ENCODE peak calls at places on chromosomes 7 and 10, in four cellular contexts. One of them, this sample, is unnamed. For H3K4me1, the result is how much of the 10 kb centered on the place peaks cover.

GRCh38 chr10:3323865-3324498 is 151.4 kb upstream of the PITRM1 start:
- DNase-seq in heart left ventricle: no peak
- DNase-seq in A549: no peak
- DNase-seq in transverse colon: no peak
- DNase-seq in this sample: no peak

GRCh38 chr7:79786187-79786586 is 332.7 kb upstream of the MAGI2 start:
- DNase-seq in heart left ventricle: no peak
- DNase-seq in A549: no peak
- DNase-seq in transverse colon: no peak
- DNase-seq in this sample: no peak

GRCh38 chr7:106476751-106477150 is 184.2 kb downstream of the CCDC71L start:
- DNase-seq in heart left ventricle: no peak
- DNase-seq in A549: no peak
- DNase-seq in transverse colon: no peak
- DNase-seq in this sample: no peak

GRCh38 chr7:1316086-1316485 is 83.4 kb downstream of the UNCX start:
- DNase-seq in transverse colon: no peak
- DNase-seq in heart left ventricle: no peak
- DNase-seq in A549: no peak
- DNase-seq in this sample: no peak

GRCh38 chr10:58152698-58153263 is 114.9 kb downstream of the IPMK start:
- DNase-seq in A549: no peak
- DNase-seq in heart left ventricle: peak
- DNase-seq in transverse colon: peak
- DNase-seq in this sample: peak

GRCh38 chr10:106956216-106956915 is 208.1 kb downstream of the SORCS1 start:
- DNase-seq in transverse colon: no peak
- DNase-seq in heart left ventricle: no peak
- DNase-seq in A549: no peak
- DNase-seq in this sample: no peak

GRCh38 chr7:36148422-36149065 is 4.5 kb upstream of the EEPD1 start:
- DNase-seq in A549: no peak
- DNase-seq in heart left ventricle: no peak
- DNase-seq in transverse colon: no peak
- DNase-seq in this sample: no peak

GRCh38 chr7:98727146-98727709 is 110.1 kb downstream of the NPTX2 start:
- DNase-seq in A549: no peak
- DNase-seq in transverse colon: no peak
- DNase-seq in heart left ventricle: no peak
- DNase-seq in this sample: no peak

GRCh38 chr10:624605-625334 is 64.7 kb downstream of the DIP2C start:
- DNase-seq in heart left ventricle: peak
- DNase-seq in A549: no peak
- DNase-seq in transverse colon: peak
- DNase-seq in this sample: no peak

GRCh38 chr7:3157541-3158287 is 114.0 kb upstream of the CARD11 start:
- DNase-seq in A549: no peak
- DNase-seq in transverse colon: no peak
- DNase-seq in heart left ventricle: no peak
- DNase-seq in this sample: no peak

GRCh38 chr10:93485690-93486089 is 3.6 kb upstream of the MYOF start:
- DNase-seq in A549: no peak
- DNase-seq in transverse colon: no peak
- DNase-seq in heart left ventricle: no peak
- DNase-seq in this sample: no peak

GRCh38 chr7:102291056-102291915 is 4.6 kb downstream of the SH2B2 start:
- DNase-seq in A549: no peak
- DNase-seq in heart left ventricle: no peak
- DNase-seq in transverse colon: no peak
- DNase-seq in this sample: no peak

GRCh38 chr7:2709553-2710165 is 21.7 kb downstream of the AMZ1 start:
- DNase-seq in heart left ventricle: no peak
- DNase-seq in A549: peak
- DNase-seq in transverse colon: peak
- DNase-seq in this sample: peak

GRCh38 chr7:143296686-143297085 is 8.5 kb downstream of the CASP2 start:
- DNase-seq in heart left ventricle: no peak
- DNase-seq in A549: no peak
- DNase-seq in transverse colon: no peak
- DNase-seq in this sample: no peak

GRCh38 chr10:86359111-86359510 is 7.5 kb downstream of the GRID1 start:
- DNase-seq in A549: no peak
- DNase-seq in transverse colon: no peak
- DNase-seq in heart left ventricle: no peak
- DNase-seq in this sample: peak

GRCh38 chr7:127954371-127954770 is 76.9 kb downstream of the LRRC4 start:
- DNase-seq in transverse colon: no peak
- DNase-seq in A549: no peak
- DNase-seq in heart left ventricle: no peak
- DNase-seq in this sample: no peak

GRCh38 chr10:71649631-71650030 is 69.9 kb downstream of the C10orf105 start:
- DNase-seq in heart left ventricle: no peak
- DNase-seq in A549: no peak
- DNase-seq in transverse colon: no peak
- DNase-seq in this sample: no peak

GRCh38 chr10:36677170-36677768 is 448.1 kb upstream of the ANKRD30A start:
- DNase-seq in A549: no peak
- DNase-seq in heart left ventricle: no peak
- DNase-seq in transverse colon: no peak
- DNase-seq in this sample: no peak

GRCh38 chr10:102150970-102151773 is 1.0 kb upstream of the NOLC1 start:
- DNase-seq in A549: peak
- DNase-seq in transverse colon: no peak
- DNase-seq in heart left ventricle: no peak
- DNase-seq in this sample: no peak

GRCh38 chr10:63711866-63712716 is 190.9 kb downstream of the REEP3 start:
- DNase-seq in transverse colon: peak
- DNase-seq in heart left ventricle: peak
- DNase-seq in A549: peak
- DNase-seq in this sample: peak

GRCh38 chr10:77873558-77874380 is 52.8 kb downstream of the DLG5 start:
- DNase-seq in heart left ventricle: peak
- DNase-seq in A549: peak
- DNase-seq in transverse colon: peak
- DNase-seq in this sample: no peak

GRCh38 chr7:111159426-111159825 is 68.5 kb downstream of the LRRN3 start:
- DNase-seq in A549: no peak
- DNase-seq in transverse colon: no peak
- DNase-seq in heart left ventricle: no peak
- DNase-seq in this sample: no peak

GRCh38 chr7:54354436-54354835 is 187.7 kb upstream of the VSTM2A start:
- DNase-seq in heart left ventricle: no peak
- DNase-seq in transverse colon: no peak
- DNase-seq in A549: no peak
- DNase-seq in this sample: no peak

GRCh38 chr7:103532955-103533354 is 86.9 kb upstream of the SLC26A5 start:
- DNase-seq in transverse colon: no peak
- DNase-seq in A549: no peak
- DNase-seq in heart left ventricle: no peak
- DNase-seq in this sample: no peak

GRCh38 chr7:112866424-112866823 is 76.2 kb upstream of the TMEM168 start:
- DNase-seq in heart left ventricle: no peak
- DNase-seq in transverse colon: no peak
- DNase-seq in A549: no peak
- DNase-seq in this sample: no peak

GRCh38 chr7:29915481-29916215 is 74.0 kb downstream of the SCRN1 start:
- DNase-seq in A549: no peak
- DNase-seq in transverse colon: no peak
- DNase-seq in heart left ventricle: no peak
- DNase-seq in this sample: no peak

GRCh38 chr7:47653550-47654351 is 71.8 kb upstream of the TNS3 start:
- DNase-seq in heart left ventricle: no peak
- DNase-seq in transverse colon: no peak
- DNase-seq in A549: peak
- DNase-seq in this sample: no peak

GRCh38 chr10:1280436-1281401 is 224.5 kb downstream of the WDR37 start:
- DNase-seq in A549: no peak
- DNase-seq in heart left ventricle: no peak
- DNase-seq in transverse colon: no peak
- DNase-seq in this sample: no peak

GRCh38 chr7:15248514-15248913 is 313.3 kb downstream of the AGMO start:
- DNase-seq in heart left ventricle: no peak
- DNase-seq in A549: no peak
- DNase-seq in transverse colon: no peak
- DNase-seq in this sample: no peak

GRCh38 chr10:21304608-21305007 is 220.9 kb downstream of the SKIDA1 start:
- DNase-seq in A549: no peak
- DNase-seq in transverse colon: no peak
- DNase-seq in heart left ventricle: no peak
- DNase-seq in this sample: no peak

GRCh38 chr7:28595081-28595480 is 182.8 kb downstream of the CREB5 start:
- DNase-seq in transverse colon: no peak
- DNase-seq in A549: no peak
- DNase-seq in heart left ventricle: no peak
- DNase-seq in this sample: no peak

GRCh38 chr7:89887489-89887888 is 266.8 kb upstream of the STEAP1 start:
- DNase-seq in A549: no peak
- DNase-seq in heart left ventricle: no peak
- DNase-seq in transverse colon: no peak
- DNase-seq in this sample: no peak

GRCh38 chr7:23017303-23017702 is 3.4 kb upstream of the HYCC1 start:
- DNase-seq in heart left ventricle: no peak
- DNase-seq in A549: no peak
- DNase-seq in transverse colon: no peak
- DNase-seq in this sample: no peak

GRCh38 chr7:144057954-144058353 is 9.2 kb downstream of the OR2A5 start:
- DNase-seq in heart left ventricle: no peak
- DNase-seq in transverse colon: no peak
- DNase-seq in A549: peak
- DNase-seq in this sample: no peak

GRCh38 chr7:87574630-87575029 is 26.1 kb downstream of the ABCB1 start:
- DNase-seq in A549: no peak
- DNase-seq in transverse colon: no peak
- DNase-seq in heart left ventricle: no peak
- DNase-seq in this sample: no peak

GRCh38 chr10:107656932-107657331 is 492.4 kb upstream of the SORCS1 start:
- DNase-seq in A549: no peak
- DNase-seq in heart left ventricle: no peak
- DNase-seq in transverse colon: no peak
- DNase-seq in this sample: no peak

GRCh38 chr10:13787015-13787421 is 200.3 kb downstream of the PRPF18 start:
- DNase-seq in transverse colon: peak
- DNase-seq in heart left ventricle: no peak
- DNase-seq in A549: no peak
- DNase-seq in this sample: peak

GRCh38 chr7:42588876-42589275 is 323.0 kb downstream of the C7orf25 start:
- DNase-seq in transverse colon: no peak
- DNase-seq in A549: no peak
- DNase-seq in heart left ventricle: no peak
- DNase-seq in this sample: no peak
- TF ChIP-seq POLR2A in transverse colon: no peak
- TF ChIP-seq POLR2A in A549: no peak
- TF ChIP-seq POLR2A in heart left ventricle: no peak
- TF ChIP-seq POLR2A in this sample: no peak

GRCh38 chr10:17871036-17871435 is 61.9 kb downstream of the MRC1 start:
- DNase-seq in A549: no peak
- DNase-seq in heart left ventricle: no peak
- DNase-seq in transverse colon: no peak
- DNase-seq in this sample: no peak

GRCh38 chr10:17867056-17867455 is 57.9 kb downstream of the MRC1 start:
- DNase-seq in A549: no peak
- DNase-seq in transverse colon: no peak
- DNase-seq in heart left ventricle: no peak
- DNase-seq in this sample: no peak

GRCh38 chr10:17877121-17877520 is 68.0 kb downstream of the MRC1 start:
- DNase-seq in heart left ventricle: no peak
- DNase-seq in A549: no peak
- DNase-seq in transverse colon: no peak
- DNase-seq in this sample: no peak

GRCh38 chr10:17873946-17874345 is 64.8 kb downstream of the MRC1 start:
- DNase-seq in heart left ventricle: no peak
- DNase-seq in A549: no peak
- DNase-seq in transverse colon: no peak
- DNase-seq in this sample: no peak

GRCh38 chr10:17872191-17873091 is 63.3 kb downstream of the MRC1 start:
- DNase-seq in A549: no peak
- DNase-seq in transverse colon: peak
- DNase-seq in heart left ventricle: no peak
- DNase-seq in this sample: no peak
- TF ChIP-seq CTCF in A549: peak
- TF ChIP-seq CTCF in transverse colon: peak
- TF ChIP-seq CTCF in heart left ventricle: no peak
- TF ChIP-seq CTCF in this sample: no peak

GRCh38 chr10:123008379-123009104 is at the start of the genes ACADSB and IKZF5:
- DNase-seq in heart left ventricle: peak
- DNase-seq in transverse colon: peak
- DNase-seq in A549: peak
- DNase-seq in this sample: peak
- H3K4me1 ChIP-seq in heart left ventricle: under half
- H3K4me1 ChIP-seq in transverse colon: under half
- H3K4me1 ChIP-seq in A549: under half
- H3K4me1 ChIP-seq in this sample: under half

DNA sequence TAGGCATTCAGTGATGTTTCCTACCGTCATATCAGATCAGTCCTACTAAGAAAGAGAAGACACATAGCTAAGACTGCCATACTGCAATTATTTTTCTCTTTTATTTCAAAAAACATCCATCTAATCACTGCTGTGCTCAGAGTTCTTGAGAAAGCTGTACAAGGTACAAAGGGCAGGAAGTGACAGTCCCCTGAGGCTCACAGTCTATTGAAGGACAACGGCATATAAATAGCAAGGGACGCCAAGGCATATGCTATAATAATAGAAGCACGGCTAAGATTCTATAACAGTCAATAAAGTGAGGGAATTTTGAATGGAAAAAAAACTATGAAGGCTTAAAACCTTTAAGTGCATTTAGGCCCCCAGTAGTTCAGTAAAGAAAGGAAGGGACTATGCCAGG is 415.3 kb upstream of the NRP1 start:
- DNase-seq in A549: no peak
- DNase-seq in transverse colon: no peak
- DNase-seq in heart left ventricle: peak
- DNase-seq in this sample: no peak
- TF ChIP-seq POLR2A in A549: no peak
- TF ChIP-seq POLR2A in transverse colon: no peak
- TF ChIP-seq POLR2A in heart left ventricle: no peak
- TF ChIP-seq POLR2A in this sample: no peak

DNA sequence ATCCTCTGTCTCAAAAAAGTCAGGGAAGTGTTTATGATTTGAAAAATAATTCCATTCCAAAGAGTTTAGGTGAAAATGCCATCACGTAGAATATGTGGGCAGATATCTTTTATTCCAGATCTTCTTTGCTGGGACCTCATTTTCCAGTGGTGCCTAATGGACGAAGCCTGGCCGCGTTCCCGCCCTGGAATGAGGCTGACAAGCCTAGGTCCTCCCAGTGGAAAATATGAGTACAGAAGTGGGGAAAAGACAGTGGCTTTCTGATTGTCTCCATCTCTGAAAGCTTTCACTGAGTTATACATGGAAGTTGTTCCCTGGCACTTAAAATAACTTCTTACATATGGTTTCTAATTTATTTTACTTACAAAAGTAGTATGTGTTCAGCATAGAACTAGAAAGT is 139.4 kb downstream of the TACC2 start:
- DNase-seq in transverse colon: peak
- DNase-seq in heart left ventricle: peak
- DNase-seq in A549: no peak
- DNase-seq in this sample: no peak
- TF ChIP-seq CTCF in transverse colon: no peak
- TF ChIP-seq CTCF in heart left ventricle: no peak
- TF ChIP-seq CTCF in A549: no peak
- TF ChIP-seq CTCF in this sample: no peak

This sample was measured in right lobe of liver.